ENCODE peak calls at places on chromosome 7, in ten cellular contexts. E, G, X, C, P, S, M, V, D and K are unnamed samples. For H3K9me3, the result is how much of the 10 kb centered on the place peaks cover.

GRCh38 chr7:141302617-141303016 is 228.8 kb downstream of the TMEM178B start:
- DNase-seq in E (no peak), G (no peak), X (no peak), C (no peak), P (no peak), S (no peak), M (no peak), V (no peak), D (no peak), K (no peak)

GRCh38 chr7:47672267-47672920 is 90.5 kb upstream of the TNS3 start:
- DNase-seq in E (no peak), G (no peak), X (no peak), C (no peak), P (peak), S (no peak), M (no peak), V (no peak), D (no peak), K (no peak)

GRCh38 chr7:140645166-140645565 is 4.6 kb upstream of the DENND2A start:
- DNase-seq in E (no peak), G (no peak), X (no peak), C (no peak), P (no peak), S (no peak), M (no peak), V (no peak), D (no peak), K (no peak)

GRCh38 chr7:138565451-138566114 is 105.5 kb downstream of the TRIM24 start:
- DNase-seq in E (no peak), G (peak), X (no peak), C (no peak), P (no peak), S (no peak), M (no peak), V (peak), D (peak), K (no peak)

GRCh38 chr7:128020161-128020560 is 11.1 kb downstream of the LRRC4 start:
- DNase-seq in E (no peak), G (no peak), X (no peak), C (no peak), P (no peak), S (no peak), M (no peak), V (no peak), D (no peak), K (no peak)

GRCh38 chr7:107179326-107180163 is 10.7 kb downstream of the HBP1 start:
- DNase-seq in E (no peak), G (peak), X (no peak), C (no peak), P (no peak), S (no peak), M (no peak), V (no peak), D (no peak), K (no peak)

GRCh38 chr7:26143298-26144044 is 8.5 kb upstream of the NFE2L3 start:
- DNase-seq in E (no peak), G (peak), X (no peak), C (no peak), P (no peak), S (no peak), M (no peak), V (no peak), D (no peak), K (no peak)

GRCh38 chr7:55127622-55128081 is 108.8 kb downstream of the EGFR start:
- DNase-seq in E (no peak), G (peak), X (peak), C (no peak), P (no peak), S (no peak), M (no peak), V (no peak), D (peak), K (no peak)

GRCh38 chr7:36408589-36408988 is 18.9 kb downstream of the ANLN start:
- DNase-seq in E (no peak), G (peak), X (no peak), C (no peak), P (no peak), S (no peak), M (no peak), V (no peak), D (no peak), K (no peak)

GRCh38 chr7:135160098-135160857 is 10.2 kb downstream of the CYREN start:
- DNase-seq in E (no peak), G (peak), X (no peak), C (no peak), P (no peak), S (no peak), M (no peak), V (no peak), D (no peak), K (no peak)

GRCh38 chr7:121401896-121402295 is 5.8 kb upstream of the FAM3C start:
- DNase-seq in E (no peak), G (no peak), X (no peak), C (no peak), P (no peak), S (no peak), M (no peak), V (no peak), D (no peak), K (no peak)

GRCh38 chr7:2824678-2825461 is 19.2 kb downstream of the GNA12 start:
- DNase-seq in E (no peak), G (no peak), X (no peak), C (no peak), P (peak), S (no peak), M (no peak), V (no peak), D (no peak), K (no peak)

GRCh38 chr7:69906309-69906995 is 308.2 kb downstream of the AUTS2 start:
- DNase-seq in E (no peak), G (peak), X (no peak), C (no peak), P (peak), S (no peak), M (no peak), V (no peak), D (no peak), K (no peak)

GRCh38 chr7:13508586-13508985 is 480.9 kb downstream of the ETV1 start:
- DNase-seq in E (no peak), G (no peak), X (no peak), C (no peak), P (no peak), S (no peak), M (no peak), V (no peak), D (no peak), K (no peak)

GRCh38 chr7:17769918-17770317 is 170.4 kb downstream of the SNX13 start:
- DNase-seq in E (peak), G (peak), X (peak), C (no peak), P (peak), S (peak), M (peak), V (peak), D (peak), K (peak)

DNA sequence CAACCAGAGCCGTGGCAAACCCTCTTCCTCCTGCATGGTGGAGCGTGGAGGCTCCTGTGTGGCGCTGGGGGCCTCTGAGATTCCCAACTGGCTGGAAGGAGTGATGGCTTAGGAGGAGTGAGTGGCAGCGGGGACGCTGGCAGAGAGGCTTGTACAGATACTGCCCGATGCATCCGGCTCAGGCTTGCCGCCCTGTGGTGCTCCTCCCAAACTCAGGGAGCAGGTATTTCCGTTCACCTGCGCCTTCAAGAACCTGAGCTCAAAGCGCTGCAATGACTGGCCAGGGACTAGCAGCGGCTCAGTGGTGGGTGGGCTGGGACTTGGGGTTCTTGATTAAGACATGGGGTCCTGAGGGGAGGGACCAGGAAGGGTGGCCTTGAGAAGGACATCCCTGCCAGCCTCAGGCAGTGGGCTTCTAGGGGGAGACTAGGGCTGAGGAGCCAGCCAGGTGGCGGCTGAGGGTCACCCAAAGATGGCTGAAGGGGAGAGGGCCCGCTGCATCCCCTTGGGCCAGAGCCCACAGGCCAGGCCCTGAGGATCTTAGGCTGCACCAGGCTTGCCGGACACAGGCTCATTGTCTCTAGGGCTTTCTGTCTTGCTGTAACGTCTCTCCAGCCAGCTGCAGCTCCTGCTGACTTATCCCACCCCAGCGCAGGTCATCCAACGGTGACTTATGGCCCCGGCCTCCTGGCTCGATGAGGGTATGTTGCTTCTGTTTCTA is 3.2 kb downstream of the ZNF775 start:
- DNase-seq in E (peak), G (no peak), X (peak), C (no peak), P (no peak), S (no peak), M (no peak), V (no peak), D (no peak), K (no peak)
- H3K27ac ChIP-seq in E (peak), G (no peak), X (peak), C (no peak), P (no peak), S (no peak), M (no peak), V (no peak), D (no peak), K (no peak)

DNA sequence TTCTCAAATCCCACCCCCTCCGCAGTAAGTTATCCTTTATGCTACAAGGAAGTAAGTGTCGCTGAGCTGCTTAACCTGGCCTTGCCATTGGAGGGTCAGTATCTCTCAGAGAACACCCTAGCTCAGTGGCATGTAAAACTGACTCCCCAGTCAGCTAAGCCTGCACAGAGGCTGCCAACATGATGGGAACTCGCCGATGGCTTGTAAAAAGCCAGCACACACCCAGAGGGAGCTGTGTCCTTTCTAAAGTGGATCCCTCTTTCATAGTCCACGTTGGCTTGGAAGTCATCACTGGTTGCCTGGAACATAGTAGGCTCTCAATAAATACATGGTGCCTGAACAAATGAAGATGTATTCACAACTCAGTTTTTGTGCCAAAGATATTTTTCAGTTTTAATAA is 249.1 kb upstream of the YAE1 start:
- DNase-seq in E (no peak), G (no peak), X (no peak), C (no peak), P (no peak), S (no peak), M (no peak), V (no peak), D (no peak), K (no peak)
- TF ChIP-seq CTCF in E (no peak), G (no peak), X (no peak), C (no peak), P (no peak), S (no peak), M (no peak), V (no peak), D (no peak), K (no peak)

DNA sequence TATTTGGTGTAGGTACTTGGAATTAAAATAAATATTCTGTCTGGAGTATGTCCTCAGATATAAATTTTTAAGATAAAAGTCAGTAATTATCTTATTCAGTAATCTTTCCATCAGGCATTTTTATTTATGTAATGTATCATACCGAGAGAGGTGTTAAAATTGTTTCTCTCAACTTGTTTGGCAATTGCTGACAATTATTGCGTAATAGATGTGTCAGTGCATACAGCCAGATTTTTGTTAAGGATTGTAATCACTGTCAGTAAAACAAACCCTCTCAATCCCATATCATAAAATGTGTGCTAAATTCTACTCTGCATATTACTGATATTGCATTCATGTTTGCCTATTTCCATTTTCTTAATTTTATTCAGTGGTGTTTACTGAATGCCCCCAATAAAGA is 69.2 kb downstream of the CNTNAP2 start:
- DNase-seq in E (no peak), G (peak), X (no peak), C (no peak), P (no peak), S (no peak), M (no peak), V (no peak), D (no peak), K (no peak)
- H3K9me3 ChIP-seq in E (under half), G (under half), X (under half), C (under half), P (under half), S (under half), M (under half), V (under half), D (under half), K (under half)

GRCh38 chr7:98474558-98474957 is 73.7 kb upstream of the BAIAP2L1 start:
- DNase-seq in E (no peak), G (no peak), X (no peak), C (no peak), P (no peak), S (no peak), M (no peak), V (no peak), D (no peak), K (no peak)
- H3K27ac ChIP-seq in E (no peak), G (no peak), X (no peak), C (no peak), P (no peak), S (no peak), M (no peak), V (no peak), D (no peak), K (no peak)

GRCh38 chr7:71173955-71174354 is 42.0 kb downstream of the GALNT17 start:
- DNase-seq in E (peak), G (peak), X (no peak), C (no peak), P (no peak), S (no peak), M (no peak), V (peak), D (no peak), K (no peak)
- TF ChIP-seq CTCF in E (no peak), G (no peak), X (no peak), C (no peak), P (no peak), S (no peak), M (no peak), V (no peak), D (no peak), K (no peak)